ENCODE peak calls at places on chromosome 11, in eight cellular contexts. J is HCT116, W is OCI-LY7, F is upper lobe of right lung, M is body of pancreas, G is A549, S is K562, C is mammary epithelial cell. I is an unnamed sample.

GRCh38 chr11:117841582-117842031 is 17.1 kb upstream of the FXYD2 start:
- DNase-seq in J (no peak), W (no peak), F (no peak), M (no peak), G (no peak), S (no peak), C (no peak), I (no peak)

GRCh38 chr11:100851129-100851528 is 164.0 kb downstream of the ARHGAP42 start:
- DNase-seq in J (peak), W (no peak), F (no peak), M (no peak), G (no peak), S (no peak), C (peak), I (no peak)

GRCh38 chr11:88175004-88175706 is at the start of gene RAB38:
- DNase-seq in J (peak), W (peak), F (peak), M (peak), G (peak), S (peak), C (peak), I (no peak)

GRCh38 chr11:65112551-65113360 is 1.1 kb downstream of the TM7SF2 start:
- DNase-seq in J (no peak), W (peak), F (peak), M (peak), G (peak), S (peak), C (no peak), I (no peak)

GRCh38 chr11:45108070-45109064 is 38.1 kb upstream of the PRDM11 start:
- DNase-seq in J (no peak), W (no peak), F (no peak), M (no peak), G (no peak), S (no peak), C (no peak), I (no peak)

GRCh38 chr11:821513-822371 is 3.0 kb downstream of the PNPLA2 start:
- DNase-seq in J (no peak), W (no peak), F (peak), M (peak), G (no peak), S (no peak), C (no peak), I (no peak)

GRCh38 chr11:80144932-80145612 is 704.2 kb upstream of the TENM4 start:
- DNase-seq in J (no peak), W (no peak), F (no peak), M (no peak), G (no peak), S (no peak), C (no peak), I (no peak)

GRCh38 chr11:116879789-116880402 is 42.5 kb upstream of the APOA1 start:
- DNase-seq in J (peak), W (peak), F (no peak), M (peak), G (peak), S (no peak), C (peak), I (peak)

GRCh38 chr11:62732830-62733229 is 4.5 kb downstream of the TTC9C start:
- DNase-seq in J (no peak), W (peak), F (no peak), M (no peak), G (peak), S (no peak), C (peak), I (peak)

GRCh38 chr11:112085822-112086421 is 634 bp downstream of the TIMM8B start:
- DNase-seq in J (no peak), W (peak), F (no peak), M (peak), G (peak), S (peak), C (peak), I (peak)

GRCh38 chr11:72292106-72292790 is 48.3 kb upstream of the PHOX2A start:
- DNase-seq in J (no peak), W (no peak), F (no peak), M (no peak), G (no peak), S (no peak), C (no peak), I (no peak)

GRCh38 chr11:35515224-35515623 is 10.2 kb downstream of the PAMR1 start:
- DNase-seq in J (no peak), W (no peak), F (no peak), M (no peak), G (no peak), S (no peak), C (peak), I (peak)

GRCh38 chr11:103970850-103971249 is 65.6 kb upstream of the DDI1 start:
- DNase-seq in J (no peak), W (no peak), F (no peak), M (no peak), G (no peak), S (no peak), C (no peak), I (no peak)

GRCh38 chr11:289706-290620 is 1.0 kb downstream of the PGGHG start:
- DNase-seq in J (no peak), W (no peak), F (peak), M (peak), G (no peak), S (no peak), C (no peak), I (no peak)

GRCh38 chr11:134691474-134691873 is 279.4 kb upstream of the B3GAT1 start:
- DNase-seq in J (no peak), W (no peak), F (no peak), M (no peak), G (no peak), S (no peak), C (no peak), I (no peak)

GRCh38 chr11:11478687-11479086 is 125.6 kb upstream of the CSNK2A3 start:
- DNase-seq in J (no peak), W (no peak), F (no peak), M (no peak), G (no peak), S (peak), C (no peak), I (no peak)
- TF ChIP-seq CTCF in J (no peak), W (no peak), F (no peak), M (no peak), G (no peak), S (peak), C (no peak), I (no peak)

GRCh38 chr11:61507962-61508824 is at the start of gene LRRC10B:
- DNase-seq in J (peak), W (no peak), F (peak), M (peak), G (peak), S (peak), C (no peak), I (no peak)
- H3K4me3 ChIP-seq in J (peak), W (no peak), F (peak), M (no peak), G (peak), S (peak), C (no peak), I (no peak)

DNA sequence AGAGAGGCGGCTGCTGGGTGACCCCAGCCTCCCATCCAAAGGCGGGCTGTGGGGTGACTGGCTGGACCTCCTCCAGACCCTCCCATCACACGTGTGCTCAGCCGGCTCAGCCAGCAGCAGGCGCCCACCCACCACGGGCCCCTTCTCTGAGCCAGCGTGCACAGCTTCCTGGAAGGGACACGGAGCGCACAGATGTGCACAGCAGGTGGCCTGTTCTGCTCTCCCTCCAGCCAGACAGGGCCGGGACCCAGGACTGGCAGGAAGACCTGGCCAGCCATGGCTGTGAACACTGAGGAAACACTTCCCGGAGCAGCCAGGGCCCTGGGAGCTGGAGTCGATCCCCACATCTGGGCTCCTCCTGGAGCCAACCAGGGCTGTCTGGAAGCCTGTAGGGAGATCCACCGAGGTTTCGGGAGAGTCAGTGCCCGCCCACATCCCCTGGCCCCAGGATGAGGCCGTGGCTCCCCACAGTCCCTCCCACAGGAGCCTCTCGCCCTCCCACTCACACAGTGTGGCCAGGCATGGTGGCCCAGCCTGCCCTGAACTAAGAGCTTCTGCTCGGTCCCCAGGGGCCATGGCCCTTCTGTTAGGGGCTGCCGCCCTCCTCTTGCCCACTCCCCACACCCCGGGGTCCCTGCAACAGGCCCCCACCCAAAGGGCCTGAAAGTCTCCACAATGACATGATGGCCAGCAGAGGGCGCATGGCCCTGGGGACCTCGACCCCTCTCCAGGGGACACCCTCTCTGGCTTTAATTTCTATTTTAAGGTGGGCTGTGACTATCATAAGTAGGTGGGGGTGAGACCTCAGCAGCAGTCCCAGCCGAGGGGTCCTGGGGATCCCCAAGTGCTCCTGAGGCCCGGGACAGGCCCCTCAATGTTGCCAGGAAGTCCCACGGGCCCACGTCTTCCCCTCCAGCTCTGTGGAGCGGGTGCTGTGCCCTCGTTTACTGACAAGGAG is 90.6 kb upstream of the FGF3 start:
- DNase-seq in J (no peak), W (peak), F (peak), M (no peak), G (no peak), S (peak), C (no peak), I (peak)
- TF ChIP-seq CTCF in J (no peak), W (peak), F (peak), M (peak), G (peak), S (peak), C (peak), I (peak)

GRCh38 chr11:47470671-47471070 is 21.7 kb upstream of the RAPSN start:
- DNase-seq in J (no peak), W (no peak), F (no peak), M (no peak), G (no peak), S (no peak), C (no peak), I (no peak)
- H3K4me3 ChIP-seq in J (no peak), W (no peak), F (no peak), M (no peak), G (no peak), S (no peak), C (no peak), I (no peak)

GRCh38 chr11:19868281-19868821 is 155.7 kb downstream of the NAV2 start:
- DNase-seq in J (no peak), W (no peak), F (no peak), M (no peak), G (no peak), S (no peak), C (peak), I (peak)

GRCh38 chr11:19871531-19871930 is 158.9 kb downstream of the NAV2 start:
- DNase-seq in J (no peak), W (no peak), F (no peak), M (no peak), G (no peak), S (no peak), C (no peak), I (no peak)

GRCh38 chr11:19869946-19870589 is 157.4 kb downstream of the NAV2 start:
- DNase-seq in J (no peak), W (no peak), F (no peak), M (no peak), G (no peak), S (no peak), C (no peak), I (no peak)

GRCh38 chr11:19868871-19869270 is 156.2 kb downstream of the NAV2 start:
- DNase-seq in J (no peak), W (no peak), F (no peak), M (no peak), G (no peak), S (no peak), C (no peak), I (peak)

DNA sequence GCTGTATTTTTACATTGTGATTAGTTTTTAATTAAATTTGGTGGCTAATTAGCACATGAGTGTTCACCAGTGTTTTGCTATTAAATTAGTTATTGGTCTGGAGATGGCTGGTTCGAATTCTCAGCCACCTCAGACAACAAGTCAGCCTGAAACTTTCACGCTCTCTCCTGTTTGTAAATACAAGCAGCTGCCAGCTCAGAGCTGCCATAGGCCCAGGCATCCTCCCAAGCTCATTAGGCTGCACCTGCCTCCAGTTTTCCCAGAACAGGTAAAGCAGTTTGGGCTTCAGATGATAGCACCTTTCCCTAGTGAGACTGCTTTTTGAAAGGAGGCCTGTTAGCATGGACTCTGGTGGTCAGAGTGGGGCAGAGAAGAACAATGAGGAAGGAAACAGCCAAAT is 156.8 kb downstream of the NAV2 start:
- DNase-seq in J (no peak), W (no peak), F (no peak), M (no peak), G (no peak), S (no peak), C (no peak), I (no peak)
- TF ChIP-seq CTCF in J (no peak), W (no peak), F (no peak), M (no peak), G (no peak), S (no peak), C (no peak), I (no peak)

GRCh38 chr11:66686801-66687750 is 9.4 kb upstream of the RBM4B start:
- DNase-seq in J (no peak), W (no peak), F (peak), M (no peak), G (no peak), S (no peak), C (peak), I (no peak)
- H3K4me3 ChIP-seq in J (no peak), W (no peak), F (no peak), M (no peak), G (no peak), S (no peak), C (no peak), I (no peak)

DNA sequence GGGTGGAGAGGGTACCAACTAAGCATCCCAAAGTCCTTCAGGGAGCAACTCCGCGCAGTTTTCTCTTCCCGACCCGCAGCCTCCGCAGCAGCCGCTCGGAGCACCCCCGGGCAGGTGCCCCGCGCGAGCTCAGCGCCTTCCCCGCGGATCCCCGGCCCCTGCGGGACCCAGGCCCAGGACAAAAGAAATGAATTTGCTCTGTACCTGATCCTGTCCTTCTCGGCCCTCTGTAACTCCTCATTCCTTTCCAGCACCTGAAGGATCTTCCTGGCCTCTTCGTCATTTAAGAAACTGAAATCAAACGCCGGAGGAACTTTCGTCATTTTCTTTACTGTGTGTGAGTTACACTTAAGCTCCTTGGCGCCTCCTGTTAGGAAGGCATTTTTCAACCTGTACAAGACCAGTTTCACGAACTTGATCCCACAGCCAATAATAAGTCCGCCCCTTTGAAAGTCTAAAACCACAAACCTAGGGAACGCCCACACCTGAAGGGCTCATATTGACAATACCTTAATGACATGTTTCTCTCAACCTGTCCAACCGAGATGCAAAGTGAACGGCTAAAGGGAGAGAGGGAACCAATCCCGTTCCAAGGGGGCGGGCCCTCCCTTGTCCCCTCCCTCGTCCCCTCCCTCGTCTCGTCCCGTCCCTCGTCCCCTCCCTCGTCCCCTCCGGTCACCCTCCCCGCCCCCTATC is at the start of gene EXPH5:
- DNase-seq in J (peak), W (peak), F (peak), M (peak), G (peak), S (peak), C (peak), I (peak)
- TF ChIP-seq CTCF in J (no peak), W (no peak), F (no peak), M (no peak), G (no peak), S (no peak), C (peak), I (no peak)

I was measured in AG10803.